ENCODE peak calls at places on chromosome 7, in four cellular contexts. E is GM12878, R is WTC11, H is K562. L is an unnamed sample.

GRCh38 chr7:31957090-31957720 is 113.0 kb downstream of the PDE1C start:
- DNase-seq in E (no peak), R (no peak), H (no peak), L (no peak)

GRCh38 chr7:80137410-80137809 is 2.8 kb downstream of the GNAI1 start:
- DNase-seq in E (no peak), R (no peak), H (no peak), L (no peak)

GRCh38 chr7:68440870-68441269 is 1157.4 kb upstream of the AUTS2 start:
- DNase-seq in E (no peak), R (no peak), H (no peak), L (no peak)

GRCh38 chr7:142300689-142301088 is 42.8 kb upstream of the PRSS58 start:
- DNase-seq in E (no peak), R (peak), H (peak), L (no peak)

GRCh38 chr7:130008941-130009847 is 42.0 kb downstream of the ZC3HC1 start:
- DNase-seq in E (no peak), R (no peak), H (no peak), L (peak)

GRCh38 chr7:126689037-126689436 is 563.7 kb downstream of the GRM8 start:
- DNase-seq in E (no peak), R (no peak), H (no peak), L (no peak)

GRCh38 chr7:105205592-105206211 is 183.0 kb downstream of the SRPK2 start:
- DNase-seq in E (no peak), R (no peak), H (no peak), L (no peak)

GRCh38 chr7:5629941-5630340 is 151.5 kb downstream of the RNF216 start:
- DNase-seq in E (no peak), R (no peak), H (no peak), L (no peak)

GRCh38 chr7:137579913-137580640 is 236.5 kb upstream of the PTN start:
- DNase-seq in E (no peak), R (no peak), H (no peak), L (no peak)

GRCh38 chr7:150322833-150323681 is at the start of the genes ACTR3C and LRRC61:
- DNase-seq in E (no peak), R (peak), H (peak), L (peak)

GRCh38 chr7:115299379-115300038 is 377.6 kb downstream of the MDFIC start:
- DNase-seq in E (no peak), R (no peak), H (no peak), L (no peak)

DNA sequence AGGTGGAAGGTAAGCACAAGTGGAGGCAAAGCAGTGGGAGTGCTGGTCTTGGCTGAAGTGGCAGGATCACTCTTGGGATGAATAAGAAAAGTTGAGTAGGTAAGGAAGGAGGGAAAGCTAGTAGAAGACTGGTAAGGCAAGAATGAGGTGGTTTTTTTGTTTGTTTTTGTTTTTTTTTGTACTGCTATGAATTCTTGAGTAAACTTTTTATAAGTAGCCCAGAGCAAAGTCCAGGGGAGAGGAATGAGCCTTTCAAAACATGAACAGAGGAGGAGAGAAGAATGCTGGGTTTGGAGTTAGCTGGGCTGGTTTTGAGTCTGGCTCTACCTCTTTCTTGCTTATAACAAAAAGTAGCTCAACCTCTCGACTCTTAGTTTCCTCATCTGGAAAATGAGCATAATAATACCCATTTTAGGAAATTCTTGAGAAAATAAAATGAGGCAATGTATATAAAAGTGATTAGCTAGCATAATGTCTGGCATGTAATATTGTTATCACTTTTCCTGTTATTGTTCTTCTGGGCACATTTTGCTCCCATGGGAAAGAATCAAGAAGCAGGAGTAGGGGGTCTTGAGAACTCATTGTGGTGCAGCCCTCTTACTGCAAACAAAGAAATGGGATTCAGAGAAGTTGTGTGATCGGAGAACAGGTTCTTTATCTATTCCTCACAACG is 24.1 kb upstream of the LRRC17 start:
- DNase-seq in E (no peak), R (no peak), H (no peak), L (no peak)
- TF ChIP-seq TCF7 in E (no peak), R (no peak), H (no peak), L (no peak)

GRCh38 chr7:94394399-94395140 is at the start of gene COL1A2:
- DNase-seq in E (no peak), R (peak), H (no peak), L (no peak)
- TF ChIP-seq TCF7 in E (peak), R (no peak), H (no peak), L (no peak)

GRCh38 chr7:102304668-102305067 is 18.0 kb downstream of the SH2B2 start:
- DNase-seq in E (no peak), R (no peak), H (no peak), L (no peak)

GRCh38 chr7:102303669-102304422 is 17.2 kb downstream of the SH2B2 start:
- DNase-seq in E (no peak), R (no peak), H (no peak), L (no peak)

GRCh38 chr7:102305414-102306268 is 19.0 kb downstream of the SH2B2 start:
- DNase-seq in E (peak), R (no peak), H (no peak), L (no peak)

GRCh38 chr7:102310414-102310815 is 23.7 kb downstream of the SH2B2 start:
- DNase-seq in E (no peak), R (no peak), H (no peak), L (no peak)

DNA sequence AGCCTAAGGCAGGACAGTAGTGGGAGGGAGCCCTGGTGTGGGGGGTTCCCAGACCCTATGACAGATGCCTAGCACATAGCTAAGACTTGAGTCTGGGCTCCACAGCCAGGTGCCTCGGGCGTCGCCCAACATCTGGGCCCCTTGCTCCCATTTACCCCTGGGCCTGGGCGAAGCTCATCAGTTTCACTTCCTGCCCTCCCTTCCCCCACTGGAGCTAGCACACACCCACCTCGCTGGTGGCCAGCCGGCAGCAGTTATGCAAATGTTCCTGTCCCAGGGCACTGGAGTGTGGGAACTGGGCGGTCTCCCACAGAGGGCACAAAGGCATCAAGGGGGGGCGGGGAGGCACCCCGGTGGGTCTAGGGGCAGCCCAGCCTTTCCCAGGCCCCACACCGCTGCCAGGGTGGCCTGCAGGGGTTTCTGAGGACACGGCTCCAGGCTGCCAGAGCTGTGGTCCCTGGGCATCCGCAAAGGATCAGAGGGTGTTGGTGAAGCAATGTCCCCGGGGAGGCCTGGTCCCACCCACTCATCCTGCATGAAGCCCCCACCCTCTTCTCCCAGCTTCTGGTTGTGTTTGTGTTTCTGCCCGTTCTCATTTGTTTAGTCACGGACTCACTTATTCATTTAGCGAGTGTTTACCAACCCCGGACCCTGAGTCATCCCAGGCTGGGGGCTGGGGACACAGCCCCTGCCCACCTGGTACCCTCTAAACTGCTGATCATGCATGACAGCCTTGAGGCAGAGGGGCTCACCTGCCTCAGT is 20.4 kb downstream of the SH2B2 start:
- DNase-seq in E (peak), R (peak), H (no peak), L (peak)
- TF ChIP-seq TCF7 in E (no peak), R (no peak), H (no peak), L (no peak)

DNA sequence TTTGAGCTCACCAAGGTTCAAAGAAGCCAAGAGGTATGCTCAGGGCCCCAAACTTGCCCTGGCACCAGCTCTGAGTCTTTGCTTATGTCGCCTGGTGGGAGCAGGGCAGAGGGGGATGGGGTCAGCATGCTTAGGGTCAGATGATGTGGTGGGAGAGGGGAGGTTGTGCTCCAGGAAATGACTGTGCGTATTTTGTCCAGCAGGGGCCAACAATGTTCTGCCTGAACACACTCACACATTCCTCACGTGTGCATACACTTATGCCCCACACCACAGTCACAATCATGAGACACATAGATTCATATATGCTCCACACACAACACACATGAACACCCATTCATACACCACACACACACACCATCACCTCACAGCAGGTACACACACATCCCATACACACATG is 4.4 kb upstream of the RAMP3 start:
- DNase-seq in E (no peak), R (no peak), H (peak), L (no peak)
- TF ChIP-seq TCF7 in E (no peak), R (no peak), H (no peak), L (no peak)

GRCh38 chr7:47669178-47669878 is 87.4 kb upstream of the TNS3 start:
- DNase-seq in E (peak), R (no peak), H (no peak), L (peak)
- TF ChIP-seq TCF7 in E (no peak), R (no peak), H (no peak), L (no peak)

DNA sequence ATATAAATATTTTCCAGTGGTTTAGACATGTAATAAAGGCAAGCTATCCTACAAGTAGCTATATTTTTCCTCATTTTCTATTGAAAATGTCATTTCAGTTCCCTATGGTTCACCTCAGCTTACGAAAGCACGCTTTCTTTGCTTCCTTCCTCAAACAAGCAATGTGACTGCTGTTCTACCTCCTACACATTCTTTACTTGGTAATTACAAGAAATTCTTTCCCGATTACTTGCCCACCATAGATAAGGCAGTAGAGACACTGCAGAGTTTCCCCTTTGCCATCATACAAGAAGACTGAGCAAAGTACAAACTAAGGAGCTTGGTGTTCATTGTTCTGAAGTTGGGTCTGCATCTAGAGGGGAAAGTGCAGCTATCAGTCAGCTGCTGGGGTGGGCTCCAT is 249.4 kb downstream of the CRPPA start:
- DNase-seq in E (no peak), R (no peak), H (no peak), L (no peak)
- TF ChIP-seq TCF7 in E (no peak), R (no peak), H (no peak), L (no peak)

GRCh38 chr7:116327751-116328150 is 117.4 kb downstream of the TES start:
- DNase-seq in E (no peak), R (no peak), H (no peak), L (no peak)
- TF ChIP-seq TCF7 in E (no peak), R (no peak), H (no peak), L (no peak)

GRCh38 chr7:102260856-102261255 is 25.8 kb upstream of the SH2B2 start:
- DNase-seq in E (no peak), R (no peak), H (peak), L (no peak)
- TF ChIP-seq TCF7 in E (no peak), R (no peak), H (no peak), L (no peak)

GRCh38 chr7:92464515-92464914 is 13.2 kb downstream of the ERVW-1 start:
- DNase-seq in E (no peak), R (no peak), H (no peak), L (no peak)

GRCh38 chr7:92460510-92460909 is 13.2 kb downstream of the GATAD1 start:
- DNase-seq in E (no peak), R (no peak), H (no peak), L (no peak)

GRCh38 chr7:92456241-92456640 is 9.0 kb downstream of the GATAD1 start:
- DNase-seq in E (no peak), R (no peak), H (no peak), L (no peak)

GRCh38 chr7:92460109-92460508 is 12.8 kb downstream of the GATAD1 start:
- DNase-seq in E (no peak), R (no peak), H (no peak), L (no peak)

GRCh38 chr7:92461027-92462003 is 14.0 kb downstream of the GATAD1 start:
- DNase-seq in E (no peak), R (peak), H (peak), L (peak)
- TF ChIP-seq TCF7 in E (no peak), R (no peak), H (no peak), L (no peak)

GRCh38 chr7:2009541-2010001 is 223.2 kb downstream of the MAD1L1 start:
- DNase-seq in E (no peak), R (no peak), H (no peak), L (no peak)
- TF ChIP-seq TCF7 in E (no peak), R (no peak), H (no peak), L (no peak)